ENCODE peak calls at places on chromosomes 6 and 20, in nine cellular contexts. K is GM23248, C is Karpas-422, X is PC-3, R is OCI-LY7, D is hepatocyte, I is SK-N-SH, F is GM23338, M is MM.1S. E is an unnamed sample. For H3K9me2, the result is how much of the 10 kb centered on the place peaks cover.

GRCh38 chr20:53935353-53936084 is 134.9 kb downstream of the BCAS1 start:
- DNase-seq in M (peak), R (peak), K (no peak), I (no peak), X (no peak), F (peak), D (no peak), C (no peak), E (no peak)

GRCh38 chr6:35839019-35839418 is 33.9 kb downstream of the LHFPL5 start:
- DNase-seq in M (no peak), R (no peak), K (no peak), I (no peak), F (no peak), C (no peak), X (no peak), D (no peak), E (no peak)

GRCh38 chr6:45278367-45278766 is 49.8 kb upstream of the RUNX2 start:
- DNase-seq in C (no peak), M (no peak), R (no peak), K (peak), X (no peak), F (no peak), I (no peak), D (no peak), E (no peak)

GRCh38 chr20:16028923-16029322 is 544.3 kb downstream of the KIF16B start:
- DNase-seq in F (no peak), D (no peak), R (no peak), M (no peak), C (peak), I (no peak), X (no peak), K (no peak), E (no peak)

GRCh38 chr6:35737413-35738211 is 780 bp downstream of the ARMC12 start:
- DNase-seq in M (peak), R (peak), K (peak), D (peak), F (peak), X (peak), C (peak), I (peak), E (no peak)

GRCh38 chr6:113672691-113673149 is 184.4 kb upstream of the MARCKS start:
- DNase-seq in K (peak), R (no peak), M (no peak), D (no peak), F (no peak), I (peak), X (no peak), C (no peak), E (peak)

GRCh38 chr6:45569210-45569945 is 191.6 kb upstream of the SUPT3H start:
- DNase-seq in F (no peak), C (no peak), K (peak), M (no peak), D (no peak), I (no peak), R (no peak), X (no peak), E (no peak)

GRCh38 chr20:35888659-35889058 is 65.6 kb downstream of the SCAND1 start:
- DNase-seq in F (no peak), X (no peak), R (no peak), C (no peak), K (peak), I (no peak), M (no peak), D (no peak), E (no peak)

GRCh38 chr6:82144852-82145332 is 102.7 kb downstream of the IBTK start:
- DNase-seq in X (peak), D (peak), K (peak), M (no peak), C (no peak), F (peak), R (no peak), I (peak), E (peak)

GRCh38 chr6:158567152-158567551 is 7.3 kb downstream of the TMEM181 start:
- DNase-seq in D (no peak), R (no peak), M (no peak), I (no peak), F (no peak), C (no peak), K (no peak), X (no peak), E (no peak)

GRCh38 chr6:16670183-16670582 is 91.1 kb downstream of the ATXN1 start:
- DNase-seq in M (no peak), I (no peak), F (no peak), C (no peak), R (no peak), X (peak), D (no peak), K (no peak), E (peak)

GRCh38 chr20:63589261-63590217 is 15.5 kb upstream of the HELZ2 start:
- DNase-seq in X (no peak), R (peak), C (no peak), D (no peak), K (no peak), I (no peak), M (no peak), F (no peak), E (no peak)

GRCh38 chr6:66605971-66606370 is 898.9 kb upstream of the EYS start:
- DNase-seq in M (no peak), X (peak), K (no peak), F (no peak), I (no peak), D (no peak), C (no peak), R (no peak), E (no peak)

GRCh38 chr6:112188906-112189305 is 65.5 kb downstream of the LAMA4 start:
- DNase-seq in K (peak), X (no peak), D (no peak), F (no peak), C (no peak), R (no peak), M (no peak), I (no peak), E (no peak)

GRCh38 chr6:44642870-44643522 is 255.5 kb downstream of the CDC5L start:
- DNase-seq in D (no peak), K (peak), X (peak), M (no peak), I (no peak), F (no peak), R (no peak), C (no peak), E (no peak)

GRCh38 chr6:8651998-8652397 is 216.7 kb upstream of the SLC35B3 start:
- DNase-seq in C (no peak), X (no peak), K (no peak), F (no peak), D (peak), R (no peak), I (no peak), M (no peak), E (no peak)

GRCh38 chr20:39041067-39041466 is 78.9 kb downstream of the DHX35 start:
- DNase-seq in K (no peak), D (no peak), M (no peak), I (no peak), C (no peak), F (no peak), X (no peak), R (no peak), E (no peak)

GRCh38 chr20:36571564-36572504 is 1.6 kb upstream of the TGIF2 start:
- DNase-seq in M (no peak), I (no peak), D (peak), F (peak), X (no peak), R (no peak), K (no peak), C (no peak), E (no peak)

GRCh38 chr6:40627316-40627715 is 40.2 kb upstream of the LRFN2 start:
- DNase-seq in R (no peak), I (no peak), C (no peak), K (peak), F (no peak), X (peak), D (no peak), M (no peak), E (no peak)
- H3K9me2 ChIP-seq in R (under half), I (under half), C (under half), K (under half), F (under half), X (under half), D (under half), M (under half), E (under half)

GRCh38 chr6:125966569-125966968 is 10.0 kb downstream of the HINT3 start:
- DNase-seq in F (no peak), C (peak), R (no peak), K (no peak), D (no peak), X (no peak), M (no peak), I (no peak), E (no peak)

GRCh38 chr6:125974214-125974866 is 12.0 kb upstream of the TRMT11 start:
- DNase-seq in R (peak), X (peak), D (peak), F (peak), K (peak), C (peak), M (peak), I (peak), E (no peak)

GRCh38 chr6:125962900-125963497 is 6.4 kb downstream of the HINT3 start:
- DNase-seq in R (no peak), X (no peak), I (no peak), M (no peak), F (no peak), K (no peak), D (no peak), C (no peak), E (peak)

GRCh38 chr6:125970760-125971159 is 14.2 kb downstream of the HINT3 start:
- DNase-seq in K (no peak), R (no peak), M (no peak), I (no peak), D (no peak), X (no peak), F (no peak), C (no peak), E (no peak)

DNA sequence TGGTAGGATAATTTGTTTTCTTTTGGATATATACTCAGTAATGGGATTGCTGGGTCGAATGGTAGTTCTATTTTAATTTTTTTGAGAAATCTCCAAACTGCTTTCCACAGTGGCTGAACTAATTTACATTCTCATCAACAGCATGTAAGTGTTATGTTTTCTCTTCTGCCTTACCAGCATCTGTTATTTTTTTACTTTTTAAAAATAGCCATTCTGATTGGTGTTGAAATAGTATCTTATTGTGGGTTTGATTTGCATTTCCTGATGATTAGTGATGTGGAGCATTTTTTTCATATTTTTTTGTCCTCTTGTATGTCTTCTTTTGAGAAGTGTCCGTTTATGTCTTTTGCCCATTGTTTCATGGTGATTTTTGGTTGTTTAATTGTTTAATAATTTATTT is 11.9 kb downstream of the HINT3 start:
- DNase-seq in I (no peak), M (no peak), D (no peak), X (no peak), K (no peak), C (no peak), R (no peak), F (no peak), E (no peak)
- H3K9me2 ChIP-seq in I (under half), M (under half), D (under half), X (under half), K (under half), C (under half), R (under half), F (under half), E (under half)

GRCh38 chr6:165985926-165986646 is 181.6 kb downstream of the TBXT start:
- DNase-seq in F (peak), K (no peak), X (no peak), D (no peak), I (no peak), C (no peak), R (no peak), M (no peak), E (no peak)

GRCh38 chr6:165987483-165988305 is 180.0 kb downstream of the TBXT start:
- DNase-seq in D (peak), M (peak), C (no peak), I (peak), K (peak), F (peak), X (no peak), R (no peak), E (no peak)

GRCh38 chr6:165985281-165985925 is 182.2 kb downstream of the TBXT start:
- DNase-seq in F (no peak), C (no peak), I (no peak), K (no peak), X (no peak), R (no peak), M (no peak), D (no peak), E (no peak)

GRCh38 chr6:165988306-165988756 is 179.3 kb downstream of the TBXT start:
- DNase-seq in C (no peak), I (no peak), K (peak), R (no peak), F (peak), D (no peak), X (no peak), M (no peak), E (no peak)

DNA sequence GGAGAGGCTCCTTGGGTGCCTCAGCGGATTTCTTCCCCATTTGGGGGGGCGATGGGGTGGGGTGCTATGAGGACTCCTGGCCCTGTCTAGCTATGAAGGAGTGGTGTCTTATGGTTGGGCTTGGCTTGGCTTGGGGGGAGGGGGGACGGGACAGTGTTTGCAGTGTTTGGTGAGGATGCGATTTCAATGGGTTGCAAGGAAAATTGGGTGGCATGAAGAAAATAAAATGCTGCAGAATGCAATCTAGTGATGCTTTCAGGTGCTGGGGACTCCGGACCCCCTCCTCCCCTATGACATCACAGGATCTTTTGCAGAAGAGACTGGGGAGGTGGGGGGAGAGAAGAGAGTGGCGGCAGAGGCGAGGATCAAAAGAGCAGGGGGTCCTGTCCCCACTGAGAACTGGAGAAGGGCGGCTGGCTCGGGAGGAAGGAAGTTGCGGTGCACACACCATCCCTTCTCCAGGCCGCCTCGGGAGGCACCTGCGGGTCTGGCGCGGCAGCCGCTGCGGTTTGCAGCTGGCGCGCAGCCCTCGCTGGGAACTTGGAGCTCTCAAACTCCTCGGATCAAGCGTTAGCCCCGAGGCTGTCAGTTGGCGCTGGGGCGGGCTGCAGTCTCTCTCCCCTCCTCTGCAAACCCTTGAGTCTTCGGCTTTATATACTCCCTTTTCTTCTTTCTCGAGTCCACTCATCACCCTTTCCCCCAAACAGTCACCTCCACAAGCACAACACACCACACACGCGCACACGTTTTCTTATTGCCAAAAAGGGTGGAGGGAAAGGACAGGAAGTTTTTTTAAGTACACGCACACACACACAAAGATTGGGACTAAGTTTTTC is 180.8 kb downstream of the TBXT start:
- DNase-seq in K (peak), F (peak), X (no peak), I (peak), D (no peak), M (no peak), R (no peak), C (no peak), E (no peak)
- H3K9me2 ChIP-seq in K (under half), F (under half), X (under half), I (under half), D (under half), M (under half), R (under half), C (under half), E (under half)

GRCh38 chr20:32806356-32806755 is 13.4 kb upstream of the MAPRE1 start:
- DNase-seq in R (no peak), C (no peak), I (no peak), F (no peak), K (no peak), X (no peak), D (no peak), M (no peak), E (no peak)
- H3K9me2 ChIP-seq in R (under half), C (under half), I (under half), F (under half), K (under half), X (under half), D (under half), M (under half), E (under half)

GRCh38 chr6:146111864-146112263 is 83.0 kb downstream of the GRM1 start:
- DNase-seq in I (no peak), F (peak), K (no peak), C (no peak), X (no peak), R (no peak), D (no peak), M (no peak), E (no peak)
- H3K9me2 ChIP-seq in I (under half), F (under half), K (under half), C (under half), X (under half), R (under half), D (under half), M (under half), E (under half)

GRCh38 chr20:7770046-7770445 is 170.2 kb downstream of the HAO1 start:
- DNase-seq in R (peak), F (no peak), K (no peak), I (no peak), M (no peak), D (no peak), C (no peak), X (no peak), E (no peak)

GRCh38 chr20:7773511-7773910 is 166.7 kb downstream of the HAO1 start:
- DNase-seq in C (no peak), M (no peak), I (no peak), X (peak), K (no peak), D (no peak), R (no peak), F (no peak), E (no peak)

GRCh38 chr20:7775072-7775471 is 165.2 kb downstream of the HAO1 start:
- DNase-seq in D (no peak), R (no peak), K (peak), I (no peak), M (no peak), C (no peak), F (no peak), X (no peak), E (no peak)

GRCh38 chr20:7772376-7772775 is 167.9 kb downstream of the HAO1 start:
- DNase-seq in X (no peak), R (no peak), F (no peak), I (no peak), C (no peak), K (peak), M (no peak), D (no peak), E (no peak)

GRCh38 chr20:7770578-7770977 is 169.7 kb downstream of the HAO1 start:
- DNase-seq in X (peak), R (peak), I (no peak), F (no peak), D (no peak), C (no peak), M (peak), K (no peak), E (no peak)
- H3K9me2 ChIP-seq in X (under half), R (under half), I (under half), F (under half), D (under half), C (under half), M (under half), K (under half), E (under half)

GRCh38 chr6:26290941-26291340 is 74.1 kb upstream of the BTN3A2 start:
- DNase-seq in R (no peak), M (no peak), F (no peak), X (no peak), C (no peak), D (no peak), K (no peak), I (no peak), E (peak)

GRCh38 chr6:26285143-26286134 is 79.6 kb upstream of the BTN3A2 start:
- DNase-seq in C (peak), R (peak), K (peak), I (peak), X (peak), M (peak), F (peak), D (peak), E (peak)

GRCh38 chr6:26284537-26285142 is 80.4 kb upstream of the BTN3A2 start:
- DNase-seq in D (peak), X (peak), C (peak), K (peak), I (no peak), M (peak), F (peak), R (peak), E (peak)

GRCh38 chr6:26288155-26288554 is 76.8 kb upstream of the BTN3A2 start:
- DNase-seq in F (no peak), M (no peak), I (no peak), D (no peak), C (no peak), X (no peak), R (no peak), K (no peak), E (no peak)

DNA sequence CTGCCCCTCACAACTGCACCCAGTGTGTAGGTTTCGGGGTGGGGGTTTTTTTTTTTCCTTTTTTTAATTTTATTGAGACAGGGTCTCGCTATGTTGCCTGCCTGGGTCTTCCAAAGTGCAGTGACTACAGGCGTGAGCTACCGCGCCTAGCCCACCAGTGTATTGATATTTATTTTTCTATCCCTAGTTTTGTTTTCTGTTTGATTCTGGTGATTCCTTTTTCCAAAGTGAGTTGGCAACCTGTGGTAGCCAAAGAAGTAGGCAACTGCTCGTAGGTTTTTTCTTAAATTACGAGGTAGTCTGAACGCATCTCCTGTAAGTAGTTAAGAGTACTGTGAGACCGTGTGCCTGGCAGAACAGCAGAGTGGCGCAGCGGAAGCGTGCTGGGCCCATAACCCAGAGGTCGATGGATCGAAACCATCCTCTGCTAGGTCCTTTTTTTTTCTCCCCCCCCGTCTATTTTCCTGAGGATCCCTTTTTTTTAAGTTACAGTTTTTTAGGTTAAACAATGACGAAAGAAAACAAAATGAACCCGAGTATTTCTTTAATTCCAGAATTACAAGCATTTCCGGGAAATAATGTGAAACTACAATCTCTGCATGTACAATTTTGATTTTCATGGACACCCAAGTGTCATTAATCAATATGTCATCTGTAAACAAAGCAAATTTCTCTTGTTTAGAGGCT is 78.7 kb upstream of the BTN3A2 start:
- DNase-seq in C (peak), M (peak), F (peak), K (peak), I (peak), D (peak), R (peak), X (peak), E (peak)
- H3K9me2 ChIP-seq in C (under half), M (under half), F (under half), K (under half), I (under half), D (under half), R (under half), X (under half), E (under half)

E was measured in PC-9.